ENCODE peak calls at places on chromosomes 4 and X, in nine cellular contexts. X is posterior vena cava, S is fibroblast of pulmonary artery, J is AG10803, A is immature natural killer cell, U is LoVo, Z is SW480, G is fibroblast of the aortic adventitia, O is cardiac muscle cell. M is an unnamed sample.
A peak's percentile ranks its signal among the peaks of the same experiment; 100 is the strongest.

GRCh38 chr4:54986095-54986846 is 139.1 kb downstream of the KDR start:
- DNase-seq in X (no peak), S (no peak), J (no peak), A (no peak), U (no peak), Z (no peak), G (no peak), O (no peak), M (no peak)

GRCh38 chr4:130922955-130923354 is 1827.0 kb downstream of the C4orf33 start:
- DNase-seq in X (no peak), S (no peak), J (no peak), A (no peak), U (no peak), Z (no peak), G (no peak), O (no peak), M (no peak)

GRCh38 chr4:115274545-115274944 is 161.1 kb upstream of the NDST4 start:
- DNase-seq in X (no peak), S (no peak), J (no peak), A (peak; percentile 43), U (no peak), Z (no peak), G (no peak), O (no peak), M (no peak)

GRCh38 chr4:105946771-105947170 is 51.5 kb downstream of the NPNT start:
- DNase-seq in X (no peak), S (no peak), J (no peak), A (no peak), U (no peak), Z (no peak), G (no peak), O (no peak), M (no peak)

GRCh38 chrX:70030242-70030823 is 19.4 kb downstream of the AWAT2 start:
- DNase-seq in X (no peak), S (peak; percentile 78), J (peak; percentile 53), A (peak; percentile 36), U (peak; percentile 11), Z (peak; percentile 44), G (peak; percentile 64), O (peak; percentile 62), M (peak; percentile 67)

GRCh38 chr4:11954093-11954492 is 525.4 kb upstream of the HS3ST1 start:
- DNase-seq in X (no peak), S (peak; percentile 85), J (no peak), A (no peak), U (peak; percentile 21), Z (peak; percentile 7), G (peak; percentile 80), O (peak; percentile 28), M (peak; percentile 24)

GRCh38 chr4:120209706-120210105 is 143.1 kb upstream of the MAD2L1 start:
- DNase-seq in X (no peak), S (no peak), J (no peak), A (no peak), U (no peak), Z (no peak), G (no peak), O (no peak), M (no peak)

GRCh38 chrX:70452143-70452733 is 7.6 kb downstream of the DLG3 start:
- DNase-seq in X (no peak), S (peak; percentile 44), J (peak; percentile 26), A (peak; percentile 63), U (peak; percentile 52), Z (peak; percentile 54), G (peak; percentile 49), O (peak; percentile 46), M (peak; percentile 72)

GRCh38 chr4:182206266-182206665 is 36.9 kb upstream of the TENM3 start:
- DNase-seq in X (no peak), S (no peak), J (no peak), A (no peak), U (no peak), Z (no peak), G (no peak), O (no peak), M (no peak)

GRCh38 chr4:26287748-26288147 is 33.1 kb upstream of the RBPJ start:
- DNase-seq in X (no peak), S (no peak), J (no peak), A (no peak), U (no peak), Z (no peak), G (no peak), O (no peak), M (no peak)

GRCh38 chr4:147596976-147597375 is 20.2 kb upstream of the TMEM184C start:
- DNase-seq in X (no peak), S (peak; percentile 88), J (peak; percentile 88), A (no peak), U (peak; percentile 40), Z (no peak), G (peak; percentile 76), O (no peak), M (peak; percentile 83)

GRCh38 chrX:123927845-123928244 is 33.7 kb upstream of the STAG2 start:
- DNase-seq in X (no peak), S (no peak), J (no peak), A (no peak), U (no peak), Z (no peak), G (no peak), O (no peak), M (no peak)

GRCh38 chrX:56728752-56729151 is 291 bp upstream of the NBDY start:
- DNase-seq in X (no peak), S (peak; percentile 26), J (no peak), A (no peak), U (no peak), Z (peak; percentile 9), G (peak; percentile 25), O (peak; percentile 38), M (peak; percentile 41)

GRCh38 chrX:12805333-12805732 is 14.1 kb downstream of the PRPS2 start:
- DNase-seq in X (no peak), S (no peak), J (no peak), A (no peak), U (no peak), Z (no peak), G (no peak), O (no peak), M (no peak)

GRCh38 chr4:83125738-83126141 is 11.2 kb upstream of the PLAC8 start:
- DNase-seq in X (no peak), S (no peak), J (no peak), A (peak; percentile 80), U (peak; percentile 67), Z (no peak), G (no peak), O (no peak), M (no peak)

GRCh38 chr4:98919996-98920395 is 8.9 kb downstream of the EIF4E start:
- DNase-seq in X (no peak), S (peak; percentile 58), J (peak; percentile 33), A (no peak), U (no peak), Z (no peak), G (peak; percentile 59), O (no peak), M (peak; percentile 48)

GRCh38 chrX:110454336-110454735 is 95.7 kb downstream of the RTL9 start:
- DNase-seq in X (no peak), S (no peak), J (no peak), A (no peak), U (no peak), Z (no peak), G (no peak), O (no peak), M (no peak)

GRCh38 chrX:69289046-69289838 is 124.0 kb upstream of the PJA1 start:
- DNase-seq in X (no peak), S (no peak), J (no peak), A (no peak), U (no peak), Z (no peak), G (no peak), O (no peak), M (no peak)

GRCh38 chrX:447052-447451 is 60.3 kb upstream of the PPP2R3B start:
- DNase-seq in X (peak; percentile 25), S (no peak), J (no peak), A (no peak), U (no peak), Z (no peak), G (no peak), O (no peak), M (no peak)

GRCh38 chrX:22126311-22126710 is 94.2 kb downstream of the PHEX start:
- DNase-seq in X (no peak), S (no peak), J (no peak), A (no peak), U (no peak), Z (no peak), G (peak; percentile 37), O (no peak), M (no peak)

GRCh38 chrX:5959286-5959685 is 269.4 kb downstream of the NLGN4X start:
- DNase-seq in X (no peak), S (no peak), J (no peak), A (no peak), U (no peak), Z (no peak), G (no peak), O (no peak), M (no peak)

GRCh38 chr4:146255874-146256273 is 41.5 kb downstream of the REELD1 start:
- DNase-seq in X (no peak), S (peak; percentile 78), J (peak; percentile 77), A (no peak), U (no peak), Z (no peak), G (peak; percentile 88), O (no peak), M (peak; percentile 55)

GRCh38 chr4:94714360-94714759 is 43.4 kb upstream of the BMPR1B start:
- DNase-seq in X (no peak), S (no peak), J (peak; percentile 65), A (no peak), U (no peak), Z (no peak), G (peak; percentile 12), O (no peak), M (peak; percentile 51)

GRCh38 chr4:168569066-168569908 is 72.4 kb downstream of the PALLD start:
- DNase-seq in X (no peak), S (no peak), J (peak; percentile 40), A (no peak), U (peak; percentile 78), Z (peak; percentile 18), G (peak; percentile 45), O (no peak), M (no peak)

GRCh38 chr4:2261110-2261852 is 628 bp downstream of the MXD4 start:
- DNase-seq in X (peak; percentile 87), S (peak; percentile 48), J (peak; percentile 53), A (peak; percentile 66), U (peak; percentile 60), Z (no peak), G (peak; percentile 30), O (peak; percentile 64), M (peak; percentile 84)